ENCODE peak calls at places on chromosomes 1 and 21, in four cellular contexts. H, E, I and C are unnamed samples.

GRCh38 chr1:21893046-21893805 is 43.9 kb downstream of the HSPG2 start:
- DNase-seq in H (no peak), E (no peak), I (no peak), C (no peak)

GRCh38 chr1:82934069-82934468 is 1064.9 kb downstream of the TTLL7 start:
- DNase-seq in H (peak), E (no peak), I (no peak), C (no peak)

GRCh38 chr1:70436617-70437236 is 25.7 kb downstream of the CTH start:
- DNase-seq in H (no peak), E (no peak), I (peak), C (no peak)

GRCh38 chr1:1440262-1440772 is 4.8 kb downstream of the VWA1 start:
- DNase-seq in H (no peak), E (no peak), I (no peak), C (no peak)

GRCh38 chr1:183300395-183300794 is 114.3 kb downstream of the LAMC2 start:
- DNase-seq in H (no peak), E (no peak), I (no peak), C (no peak)

GRCh38 chr1:14543191-14543849 is 55.2 kb upstream of the KAZN start:
- DNase-seq in H (no peak), E (no peak), I (no peak), C (no peak)

GRCh38 chr21:34668803-34669148 is at the start of gene CLIC6:
- DNase-seq in H (peak), E (peak), I (no peak), C (no peak)

GRCh38 chr1:226644541-226645176 is 94.4 kb downstream of the ITPKB start:
- DNase-seq in H (no peak), E (no peak), I (no peak), C (peak)

GRCh38 chr1:203692565-203693470 is 66.2 kb downstream of the ATP2B4 start:
- DNase-seq in H (peak), E (no peak), I (peak), C (no peak)

GRCh38 chr1:234608720-234609527 is 1.1 kb downstream of the IRF2BP2 start:
- DNase-seq in H (peak), E (peak), I (peak), C (peak)

GRCh38 chr1:62437273-62437945 is 560 bp downstream of the USP1 start:
- DNase-seq in H (no peak), E (peak), I (peak), C (no peak)

GRCh38 chr1:16236091-16236494 is 890 bp downstream of the CPLANE2 start:
- DNase-seq in H (peak), E (no peak), I (peak), C (no peak)

GRCh38 chr1:181076852-181077251 is 11.6 kb upstream of the IER5 start:
- DNase-seq in H (no peak), E (no peak), I (no peak), C (no peak)

GRCh38 chr1:165773324-165773965 is 4.8 kb upstream of the TMCO1 start:
- DNase-seq in H (no peak), E (no peak), I (peak), C (no peak)

GRCh38 chr1:66022904-66023620 is 230.4 kb downstream of the PDE4B start:
- DNase-seq in H (no peak), E (no peak), I (peak), C (no peak)

GRCh38 chr1:91795601-91796389 is 90.2 kb downstream of the TGFBR3 start:
- DNase-seq in H (no peak), E (no peak), I (no peak), C (no peak)

GRCh38 chr1:229950020-229950419 is 117.0 kb upstream of the GALNT2 start:
- DNase-seq in H (no peak), E (no peak), I (no peak), C (no peak)

GRCh38 chr1:180188103-180188506 is 33.4 kb downstream of the QSOX1 start:
- DNase-seq in H (peak), E (peak), I (peak), C (no peak)

GRCh38 chr1:232923739-232924386 is 26.5 kb upstream of the NTPCR start:
- DNase-seq in H (no peak), E (no peak), I (peak), C (peak)

GRCh38 chr1:167601442-167602380 is 28.3 kb upstream of the RCSD1 start:
- DNase-seq in H (peak), E (no peak), I (no peak), C (peak)